ENCODE peak calls at places on chromosome 6, in seven cellular contexts. One of them, this sample, is unnamed.

GRCh38 chr6:45611502-45611901 is 233.8 kb upstream of the SUPT3H start:
- DNase-seq in BJ: no peak
- DNase-seq in SJSA1: no peak
- DNase-seq in renal cortical epithelial cell: no peak
- DNase-seq in CD4-positive, alpha-beta T cell: no peak
- DNase-seq in HuH-7: no peak
- DNase-seq in NCI-H1105: no peak
- DNase-seq in this sample: no peak

GRCh38 chr6:3016473-3017280 is 17.0 kb downstream of the NQO2 start:
- DNase-seq in HuH-7: no peak
- DNase-seq in CD4-positive, alpha-beta T cell: no peak
- DNase-seq in BJ: no peak
- DNase-seq in SJSA1: no peak
- DNase-seq in NCI-H1105: no peak
- DNase-seq in renal cortical epithelial cell: no peak
- DNase-seq in this sample: no peak

GRCh38 chr6:43334466-43335095 is 26.0 kb upstream of the CRIP3 start:
- DNase-seq in renal cortical epithelial cell: peak; percentile 76
- DNase-seq in BJ: peak; percentile 12
- DNase-seq in CD4-positive, alpha-beta T cell: no peak
- DNase-seq in NCI-H1105: peak; percentile 19
- DNase-seq in SJSA1: peak; percentile 50
- DNase-seq in HuH-7: peak; percentile 9
- DNase-seq in this sample: peak; percentile 43

GRCh38 chr6:14382381-14383236 is 265.0 kb downstream of the CD83 start:
- DNase-seq in HuH-7: no peak
- DNase-seq in SJSA1: no peak
- DNase-seq in renal cortical epithelial cell: no peak
- DNase-seq in BJ: no peak
- DNase-seq in CD4-positive, alpha-beta T cell: no peak
- DNase-seq in NCI-H1105: no peak
- DNase-seq in this sample: no peak

GRCh38 chr6:35360349-35361138 is 18.2 kb downstream of the PPARD start:
- DNase-seq in NCI-H1105: no peak
- DNase-seq in renal cortical epithelial cell: peak; percentile 94
- DNase-seq in BJ: no peak
- DNase-seq in HuH-7: peak; percentile 62
- DNase-seq in CD4-positive, alpha-beta T cell: no peak
- DNase-seq in SJSA1: no peak
- DNase-seq in this sample: peak; percentile 69

GRCh38 chr6:38272222-38272621 is 367.5 kb downstream of the BTBD9 start:
- DNase-seq in HuH-7: no peak
- DNase-seq in renal cortical epithelial cell: no peak
- DNase-seq in SJSA1: no peak
- DNase-seq in NCI-H1105: no peak
- DNase-seq in BJ: no peak
- DNase-seq in CD4-positive, alpha-beta T cell: no peak
- DNase-seq in this sample: no peak

GRCh38 chr6:38688579-38689087 is 14.3 kb downstream of the GLO1 start:
- DNase-seq in SJSA1: no peak
- DNase-seq in renal cortical epithelial cell: no peak
- DNase-seq in BJ: no peak
- DNase-seq in NCI-H1105: no peak
- DNase-seq in CD4-positive, alpha-beta T cell: no peak
- DNase-seq in HuH-7: no peak
- DNase-seq in this sample: no peak

GRCh38 chr6:158409451-158409850 is 97.2 kb downstream of the TULP4 start:
- DNase-seq in HuH-7: peak; percentile 40
- DNase-seq in CD4-positive, alpha-beta T cell: no peak
- DNase-seq in BJ: peak; percentile 9
- DNase-seq in SJSA1: no peak
- DNase-seq in NCI-H1105: no peak
- DNase-seq in renal cortical epithelial cell: no peak
- DNase-seq in this sample: peak; percentile 91

GRCh38 chr6:38024908-38025307 is 205.4 kb downstream of the ZFAND3 start:
- DNase-seq in renal cortical epithelial cell: no peak
- DNase-seq in CD4-positive, alpha-beta T cell: no peak
- DNase-seq in SJSA1: no peak
- DNase-seq in HuH-7: no peak
- DNase-seq in NCI-H1105: no peak
- DNase-seq in BJ: no peak
- DNase-seq in this sample: no peak

GRCh38 chr6:144104898-144105487 is 9.6 kb upstream of the SF3B5 start:
- DNase-seq in SJSA1: peak; percentile 64
- DNase-seq in CD4-positive, alpha-beta T cell: no peak
- DNase-seq in HuH-7: peak; percentile 38
- DNase-seq in NCI-H1105: peak; percentile 78
- DNase-seq in renal cortical epithelial cell: peak; percentile 78
- DNase-seq in BJ: peak; percentile 21
- DNase-seq in this sample: peak; percentile 47

GRCh38 chr6:4503700-4504099 is 272.5 kb upstream of the CDYL start:
- DNase-seq in SJSA1: no peak
- DNase-seq in HuH-7: no peak
- DNase-seq in renal cortical epithelial cell: no peak
- DNase-seq in CD4-positive, alpha-beta T cell: no peak
- DNase-seq in NCI-H1105: no peak
- DNase-seq in BJ: no peak
- DNase-seq in this sample: no peak

GRCh38 chr6:23176883-23177282 is 607.5 kb downstream of the HDGFL1 start:
- DNase-seq in NCI-H1105: no peak
- DNase-seq in SJSA1: no peak
- DNase-seq in renal cortical epithelial cell: no peak
- DNase-seq in CD4-positive, alpha-beta T cell: no peak
- DNase-seq in HuH-7: peak; percentile 20
- DNase-seq in BJ: no peak
- DNase-seq in this sample: no peak

GRCh38 chr6:131023834-131024504 is 39.1 kb downstream of the EPB41L2 start:
- DNase-seq in NCI-H1105: no peak
- DNase-seq in HuH-7: no peak
- DNase-seq in renal cortical epithelial cell: peak; percentile 86
- DNase-seq in BJ: no peak
- DNase-seq in SJSA1: peak; percentile 57
- DNase-seq in CD4-positive, alpha-beta T cell: no peak
- DNase-seq in this sample: peak; percentile 87